ENCODE peak calls at places on chromosomes 1 and 21, in six cellular contexts. Y, W, A, L, P and C are unnamed samples.

GRCh38 chr1:2205191-2205952 is 10.8 kb upstream of the FAAP20 start:
- DNase-seq in Y (peak), W (peak), A (peak), L (peak), P (peak), C (peak)

GRCh38 chr1:21451981-21452411 is 12.1 kb downstream of the NBPF3 start:
- DNase-seq in Y (no peak), W (peak), A (peak), L (peak), P (no peak), C (no peak)

GRCh38 chr1:51768971-51769601 is 109.4 kb downstream of the NRDC start:
- DNase-seq in Y (no peak), W (peak), A (peak), L (peak), P (no peak), C (no peak)

GRCh38 chr1:160082926-160083325 is 1.6 kb downstream of the KCNJ9 start:
- DNase-seq in Y (no peak), W (no peak), A (no peak), L (no peak), P (no peak), C (no peak)

GRCh38 chr1:160465123-160465522 is 57.9 kb downstream of the SLAMF6 start:
- DNase-seq in Y (no peak), W (no peak), A (no peak), L (no peak), P (peak), C (no peak)

GRCh38 chr1:109979489-109980091 is 5.0 kb upstream of the AHCYL1 start:
- DNase-seq in Y (no peak), W (peak), A (peak), L (peak), P (no peak), C (no peak)

GRCh38 chr1:239107676-239108075 is 278.7 kb upstream of the CHRM3 start:
- DNase-seq in Y (no peak), W (no peak), A (no peak), L (no peak), P (no peak), C (no peak)

GRCh38 chr1:45543599-45544417 is 6.8 kb upstream of the AKR1A1 start:
- DNase-seq in Y (peak), W (no peak), A (peak), L (peak), P (peak), C (peak)

GRCh38 chr1:170224469-170224868 is 78.7 kb downstream of the NTMT2 start:
- DNase-seq in Y (no peak), W (no peak), A (no peak), L (no peak), P (no peak), C (no peak)

GRCh38 chr1:162861101-162861500 is at the start of gene CCDC190:
- DNase-seq in Y (no peak), W (peak), A (peak), L (peak), P (no peak), C (peak)

GRCh38 chr1:51234721-51235425 is 1.2 kb upstream of the RNF11 start:
- DNase-seq in Y (peak), W (no peak), A (peak), L (peak), P (peak), C (peak)

GRCh38 chr1:217562229-217562878 is 68.5 kb downstream of the GPATCH2 start:
- DNase-seq in Y (no peak), W (peak), A (peak), L (peak), P (no peak), C (no peak)

GRCh38 chr1:53074313-53075154 is 12.5 kb downstream of the PODN start:
- DNase-seq in Y (no peak), W (no peak), A (no peak), L (no peak), P (no peak), C (peak)

GRCh38 chr1:93813076-93813475 is 65.9 kb downstream of the DNTTIP2 start:
- DNase-seq in Y (no peak), W (peak), A (no peak), L (no peak), P (no peak), C (no peak)

GRCh38 chr21:31515253-31515652 is 144.2 kb upstream of the SOD1 start:
- DNase-seq in Y (no peak), W (no peak), A (no peak), L (no peak), P (no peak), C (no peak)

GRCh38 chr21:31518580-31518979 is 140.9 kb upstream of the SOD1 start:
- DNase-seq in Y (no peak), W (no peak), A (no peak), L (no peak), P (no peak), C (no peak)

GRCh38 chr21:31511258-31511657 is 148.2 kb upstream of the SOD1 start:
- DNase-seq in Y (no peak), W (no peak), A (no peak), L (no peak), P (no peak), C (no peak)

GRCh38 chr21:31517664-31518402 is 141.7 kb upstream of the SOD1 start:
- DNase-seq in Y (no peak), W (no peak), A (no peak), L (no peak), P (no peak), C (no peak)

DNA sequence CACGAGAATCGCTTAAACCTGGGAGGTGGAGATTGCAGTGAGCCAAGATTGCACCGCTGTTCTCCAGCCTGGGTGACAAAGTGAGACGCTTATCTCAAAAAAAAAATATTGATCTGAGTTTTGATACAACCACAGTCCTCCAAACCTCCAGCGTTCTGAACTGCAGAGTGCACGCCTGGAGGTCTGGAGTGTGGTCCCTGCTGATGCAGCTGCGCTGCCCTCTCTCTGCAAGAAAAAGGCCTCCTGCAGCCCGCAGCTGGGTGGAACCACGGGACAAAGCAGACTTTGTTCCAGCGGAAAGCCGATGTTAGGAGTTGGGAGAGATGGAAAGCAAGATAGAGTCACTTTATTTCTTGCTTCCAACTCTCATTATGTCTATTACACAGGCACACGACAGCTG is 144.9 kb upstream of the SOD1 start:
- DNase-seq in Y (no peak), W (no peak), A (peak), L (peak), P (no peak), C (no peak)
- TF ChIP-seq CTCF in Y (no peak), W (no peak), A (no peak), L (peak), P (no peak), C (no peak)

DNA sequence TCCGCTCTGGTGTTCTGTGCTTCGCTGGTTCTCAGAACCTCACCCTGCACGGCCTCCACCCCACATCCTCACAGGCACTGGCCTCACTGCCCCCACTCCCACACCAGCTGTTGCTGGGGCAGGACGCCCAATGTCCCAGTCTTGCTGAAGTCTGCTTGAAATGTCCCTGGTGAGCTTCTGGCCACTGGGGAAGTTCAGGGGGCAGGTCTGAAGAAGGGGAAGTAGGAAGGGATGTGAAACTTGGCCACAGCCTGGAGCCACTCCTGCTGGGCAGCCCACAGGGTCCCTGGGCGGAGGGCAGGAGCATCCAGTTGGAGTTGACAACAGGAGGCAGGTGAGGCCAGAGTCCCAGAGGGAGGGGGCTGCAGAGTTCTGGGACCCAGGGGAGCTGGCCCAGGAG is at the start of gene C1QA:
- DNase-seq in Y (peak), W (no peak), A (no peak), L (no peak), P (no peak), C (peak)
- H3K4me3 ChIP-seq in Y (peak), W (no peak), A (no peak), L (no peak), P (no peak), C (peak)

DNA sequence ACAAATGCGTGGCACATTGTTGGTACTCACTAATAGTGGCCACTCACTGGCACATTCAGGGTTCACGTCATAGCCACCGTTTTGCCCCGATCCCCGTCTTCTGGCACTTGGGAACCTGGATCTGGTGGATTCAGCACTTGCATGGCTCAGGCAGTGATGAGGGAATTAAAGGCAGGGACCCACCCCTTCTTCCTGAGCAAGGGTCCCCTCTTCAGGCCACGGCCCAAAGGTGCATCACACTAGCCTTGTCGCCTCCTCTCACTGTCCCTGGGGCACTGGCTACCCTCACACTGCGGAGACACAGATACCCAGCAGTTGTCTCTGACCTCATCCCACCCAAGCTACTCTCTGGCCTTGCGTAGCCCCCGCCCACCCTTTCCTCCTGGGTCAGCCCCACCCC is 19.9 kb upstream of the LDLRAP1 start:
- DNase-seq in Y (no peak), W (no peak), A (peak), L (no peak), P (no peak), C (no peak)
- TF ChIP-seq CTCF in Y (peak), W (no peak), A (no peak), L (no peak), P (peak), C (no peak)

GRCh38 chr1:108505766-108506075 is 54.2 kb upstream of the EEIG2 start:
- DNase-seq in Y (no peak), W (no peak), A (peak), L (no peak), P (no peak), C (no peak)
- H3K4me3 ChIP-seq in Y (no peak), W (no peak), A (no peak), L (no peak), P (no peak), C (no peak)

GRCh38 chr1:35345439-35345981 is 77.0 kb downstream of the ZMYM4 start:
- DNase-seq in Y (no peak), W (no peak), A (no peak), L (peak), P (no peak), C (peak)
- TF ChIP-seq CTCF in Y (no peak), W (no peak), A (no peak), L (no peak), P (no peak), C (peak)

GRCh38 chr1:203302894-203303293 is 2.4 kb upstream of the BTG2 start:
- DNase-seq in Y (no peak), W (no peak), A (no peak), L (no peak), P (no peak), C (no peak)

GRCh38 chr1:203304919-203305808 is at the start of gene BTG2:
- DNase-seq in Y (peak), W (peak), A (peak), L (peak), P (peak), C (peak)

GRCh38 chr1:203305809-203306088 is 430 bp downstream of the BTG2 start:
- DNase-seq in Y (peak), W (no peak), A (no peak), L (no peak), P (no peak), C (no peak)

GRCh38 chr1:203306089-203306969 is 1.0 kb downstream of the BTG2 start:
- DNase-seq in Y (peak), W (peak), A (peak), L (peak), P (no peak), C (peak)

DNA sequence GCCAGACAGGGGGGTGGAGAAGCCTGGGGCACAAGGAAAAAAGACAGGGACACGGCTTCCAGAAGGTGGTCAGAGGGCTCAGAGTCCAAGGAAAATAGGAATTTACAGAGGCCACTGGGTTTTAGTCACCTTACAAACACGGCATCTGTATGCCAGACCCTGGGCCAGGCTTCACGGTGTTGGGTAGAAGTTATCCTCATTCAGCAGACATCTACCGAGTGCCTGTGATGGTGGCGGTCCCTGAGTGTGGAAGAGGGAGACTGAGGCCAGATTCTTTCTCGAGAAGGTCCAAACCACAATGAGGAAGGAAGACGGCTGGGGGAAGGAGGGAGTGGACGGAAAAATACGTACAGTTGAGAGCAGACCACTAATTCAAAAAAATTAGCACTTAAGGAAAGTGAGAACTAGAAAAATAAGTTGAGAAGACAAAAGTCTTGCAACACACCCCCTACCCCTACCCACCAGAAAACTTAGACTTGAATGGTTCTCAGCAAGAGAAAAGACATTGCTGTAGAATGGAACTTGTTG is 864 bp upstream of the BTG2 start:
- DNase-seq in Y (no peak), W (no peak), A (no peak), L (no peak), P (no peak), C (no peak)
- H3K4me3 ChIP-seq in Y (peak), W (no peak), A (peak), L (no peak), P (peak), C (peak)